ENCODE peak calls at places on chromosome 2, in four cellular contexts. One of them, this sample, is unnamed.
A peak's percentile ranks its signal among the peaks of the same experiment; 100 is the strongest.

GRCh38 chr2:37653805-37654378 is 17.6 kb downstream of the CDC42EP3 start:
- DNase-seq in dorsolateral prefrontal cortex: no peak
- DNase-seq in sigmoid colon: no peak
- DNase-seq in hypothalamus: peak; percentile 35
- DNase-seq in this sample: no peak

GRCh38 chr2:50765590-50765989 is 266.3 kb downstream of the NRXN1 start:
- DNase-seq in dorsolateral prefrontal cortex: no peak
- DNase-seq in sigmoid colon: no peak
- DNase-seq in hypothalamus: no peak
- DNase-seq in this sample: no peak

GRCh38 chr2:200397785-200398184 is 91.3 kb downstream of the SPATS2L start:
- DNase-seq in dorsolateral prefrontal cortex: no peak
- DNase-seq in sigmoid colon: no peak
- DNase-seq in hypothalamus: no peak
- DNase-seq in this sample: no peak

GRCh38 chr2:203878060-203878459 is 10.5 kb downstream of the CTLA4 start:
- DNase-seq in dorsolateral prefrontal cortex: no peak
- DNase-seq in sigmoid colon: no peak
- DNase-seq in hypothalamus: no peak
- DNase-seq in this sample: no peak

GRCh38 chr2:31397099-31397498 is 17.4 kb downstream of the XDH start:
- DNase-seq in dorsolateral prefrontal cortex: no peak
- DNase-seq in sigmoid colon: no peak
- DNase-seq in hypothalamus: no peak
- DNase-seq in this sample: no peak

GRCh38 chr2:114040816-114041215 is 150.9 kb downstream of the ACTR3 start:
- DNase-seq in dorsolateral prefrontal cortex: peak; percentile 61
- DNase-seq in sigmoid colon: no peak
- DNase-seq in hypothalamus: peak; percentile 33
- DNase-seq in this sample: no peak

GRCh38 chr2:48755473-48755872 is at the start of gene LHCGR:
- DNase-seq in dorsolateral prefrontal cortex: no peak
- DNase-seq in sigmoid colon: no peak
- DNase-seq in hypothalamus: no peak
- DNase-seq in this sample: no peak

GRCh38 chr2:212213191-212213590 is 325.4 kb downstream of the ERBB4 start:
- DNase-seq in dorsolateral prefrontal cortex: no peak
- DNase-seq in sigmoid colon: no peak
- DNase-seq in hypothalamus: no peak
- DNase-seq in this sample: no peak

GRCh38 chr2:220078439-220078838 is 451.0 kb downstream of the SLC4A3 start:
- DNase-seq in dorsolateral prefrontal cortex: no peak
- DNase-seq in sigmoid colon: no peak
- DNase-seq in hypothalamus: no peak
- DNase-seq in this sample: no peak

This sample was measured in substantia nigra.